ENCODE peak calls at places on chromosomes 4 and X, in four cellular contexts. Z is ovary, M is HCT116, Q is endothelial cell of umbilical vein. W is an unnamed sample.

GRCh38 chrX:153469811-153470410 is 465 bp downstream of the HAUS7 start:
- DNase-seq in Z (no peak), M (no peak), Q (peak; percentile 32), W (no peak)

GRCh38 chrX:83508006-83508405 is at the start of gene POU3F4:
- DNase-seq in Z (peak; percentile 14), M (no peak), Q (no peak), W (no peak)

GRCh38 chr4:153676984-153677383 is 7.1 kb upstream of the TLR2 start:
- DNase-seq in Z (no peak), M (peak; percentile 19), Q (peak; percentile 86), W (no peak)

GRCh38 chr4:81562093-81562492 is 90.4 kb upstream of the RASGEF1B start:
- DNase-seq in Z (no peak), M (no peak), Q (no peak), W (no peak)

GRCh38 chr4:104901438-104901837 is 245.2 kb upstream of the TET2 start:
- DNase-seq in Z (no peak), M (peak; percentile 3), Q (no peak), W (no peak)

GRCh38 chr4:8182858-8183725 is 16.0 kb upstream of the SH3TC1 start:
- DNase-seq in Z (peak; percentile 47), M (peak; percentile 23), Q (peak; percentile 76), W (peak; percentile 90)

GRCh38 chr4:25484243-25484721 is 107.2 kb downstream of the ANAPC4 start:
- DNase-seq in Z (no peak), M (no peak), Q (no peak), W (no peak)

GRCh38 chr4:187179086-187180070 is 455.7 kb upstream of the FAT1 start:
- DNase-seq in Z (no peak), M (no peak), Q (no peak), W (no peak)

GRCh38 chrX:11381464-11381863 is 88.3 kb downstream of the AMELX start:
- DNase-seq in Z (peak; percentile 23), M (peak; percentile 24), Q (peak; percentile 74), W (no peak)

GRCh38 chr4:102321260-102321991 is 23.9 kb downstream of the SLC39A8 start:
- DNase-seq in Z (no peak), M (no peak), Q (no peak), W (no peak)

GRCh38 chrX:110723844-110724243 is 71.8 kb downstream of the CHRDL1 start:
- DNase-seq in Z (no peak), M (no peak), Q (no peak), W (no peak)

GRCh38 chrX:149630681-149631292 is 805 bp downstream of the TMEM185A start:
- DNase-seq in Z (no peak), M (no peak), Q (peak; percentile 58), W (no peak)

GRCh38 chr4:8343051-8343966 is 73.8 kb downstream of the HTRA3 start:
- DNase-seq in Z (peak; percentile 62), M (no peak), Q (no peak), W (no peak)

GRCh38 chrX:2631743-2632532 is 59.2 kb upstream of the CD99 start:
- DNase-seq in Z (no peak), M (no peak), Q (no peak), W (no peak)

GRCh38 chr4:4386736-4387392 is at the start of gene NSG1:
- DNase-seq in Z (peak; percentile 62), M (no peak), Q (no peak), W (no peak)

GRCh38 chr4:94650129-94650495 is 107.6 kb upstream of the BMPR1B start:
- DNase-seq in Z (no peak), M (no peak), Q (peak; percentile 46), W (no peak)

GRCh38 chr4:11565899-11566298 is 137.2 kb upstream of the HS3ST1 start:
- DNase-seq in Z (no peak), M (no peak), Q (no peak), W (no peak)

GRCh38 chr4:8912506-8912905 is 40.9 kb upstream of the HMX1 start:
- DNase-seq in Z (peak; percentile 2), M (no peak), Q (no peak), W (peak; percentile 8)

GRCh38 chr4:112234952-112235609 is 3.5 kb downstream of the AP1AR start:
- DNase-seq in Z (peak; percentile 46), M (peak; percentile 63), Q (peak; percentile 87), W (peak; percentile 66)

GRCh38 chr4:13524504-13525243 is 19.6 kb downstream of the NKX3-2 start:
- DNase-seq in Z (no peak), M (no peak), Q (no peak), W (no peak)

GRCh38 chr4:41646862-41647261 is 101.7 kb downstream of the PHOX2B start:
- DNase-seq in Z (no peak), M (no peak), Q (no peak), W (no peak)

GRCh38 chrX:118736394-118737010 is 9.1 kb downstream of the IL13RA1 start:
- DNase-seq in Z (no peak), M (no peak), Q (no peak), W (no peak)

GRCh38 chr4:8289151-8289750 is 19.7 kb downstream of the HTRA3 start:
- DNase-seq in Z (peak; percentile 9), M (no peak), Q (no peak), W (no peak)

GRCh38 chrX:119067023-119067739 is 5.6 kb upstream of the CT47C1 start:
- DNase-seq in Z (peak; percentile 42), M (peak; percentile 26), Q (peak; percentile 64), W (peak; percentile 48)

GRCh38 chr4:138461065-138461464 is 218.9 kb upstream of the SLC7A11 start:
- DNase-seq in Z (no peak), M (no peak), Q (no peak), W (no peak)

GRCh38 chr4:41611881-41612871 is 74.2 kb downstream of the LIMCH1 start:
- DNase-seq in Z (peak; percentile 43), M (no peak), Q (peak; percentile 70), W (peak; percentile 76)

GRCh38 chr4:174461438-174462106 is 60.7 kb downstream of the HPGD start:
- DNase-seq in Z (no peak), M (no peak), Q (no peak), W (no peak)

GRCh38 chrX:150544222-150544787 is 24.1 kb upstream of the MTM1 start:
- DNase-seq in Z (no peak), M (no peak), Q (no peak), W (no peak)

GRCh38 chrX:29295987-29296680 is 708.9 kb downstream of the IL1RAPL1 start:
- DNase-seq in Z (no peak), M (no peak), Q (peak; percentile 23), W (no peak)

GRCh38 chrX:134525086-134525792 is 65.3 kb downstream of the HPRT1 start:
- DNase-seq in Z (no peak), M (peak; percentile 21), Q (peak; percentile 78), W (no peak)

GRCh38 chr4:56330691-56331090 is 56.6 kb downstream of the AASDH start:
- DNase-seq in Z (no peak), M (no peak), Q (no peak), W (no peak)

GRCh38 chrX:97158270-97158669 is 274.6 kb downstream of the RPA4 start:
- DNase-seq in Z (no peak), M (no peak), Q (no peak), W (no peak)

GRCh38 chrX:97155809-97156208 is 272.1 kb downstream of the RPA4 start:
- DNase-seq in Z (no peak), M (no peak), Q (no peak), W (no peak)

GRCh38 chrX:97159916-97160800 is 276.4 kb downstream of the RPA4 start:
- DNase-seq in Z (no peak), M (no peak), Q (no peak), W (no peak)
- H3K4me3 ChIP-seq in Z (no peak overlapping the region), M (no peak overlapping the region), Q (no peak overlapping the region), W (no peak overlapping the region)

GRCh38 chrX:65697173-65697572 is 29.7 kb downstream of the MSN start:
- DNase-seq in Z (no peak), M (no peak), Q (no peak), W (no peak)

GRCh38 chrX:65702956-65703355 is 35.5 kb downstream of the MSN start:
- DNase-seq in Z (no peak), M (no peak), Q (no peak), W (no peak)

GRCh38 chrX:65695849-65696248 is 28.4 kb downstream of the MSN start:
- DNase-seq in Z (no peak), M (no peak), Q (no peak), W (no peak)

GRCh38 chrX:65696613-65697012 is 29.2 kb downstream of the MSN start:
- DNase-seq in Z (no peak), M (no peak), Q (no peak), W (no peak)

GRCh38 chrX:65697915-65698796 is 30.7 kb downstream of the MSN start:
- DNase-seq in Z (no peak), M (no peak), Q (peak; percentile 55), W (peak; percentile 79)
- TF ChIP-seq POLR2A in Z (no peak), M (no peak), Q (no peak), W (no peak)

GRCh38 chrX:71056857-71057256 is 11.3 kb downstream of the SNX12 start:
- DNase-seq in Z (no peak), M (no peak), Q (no peak), W (no peak)
- H3K27me3 ChIP-seq in Z (no peaks in the 10 kb centered on the region), M (no peaks in the 10 kb centered on the region), Q (no peaks in the 10 kb centered on the region), W (no peaks in the 10 kb centered on the region)

DNA sequence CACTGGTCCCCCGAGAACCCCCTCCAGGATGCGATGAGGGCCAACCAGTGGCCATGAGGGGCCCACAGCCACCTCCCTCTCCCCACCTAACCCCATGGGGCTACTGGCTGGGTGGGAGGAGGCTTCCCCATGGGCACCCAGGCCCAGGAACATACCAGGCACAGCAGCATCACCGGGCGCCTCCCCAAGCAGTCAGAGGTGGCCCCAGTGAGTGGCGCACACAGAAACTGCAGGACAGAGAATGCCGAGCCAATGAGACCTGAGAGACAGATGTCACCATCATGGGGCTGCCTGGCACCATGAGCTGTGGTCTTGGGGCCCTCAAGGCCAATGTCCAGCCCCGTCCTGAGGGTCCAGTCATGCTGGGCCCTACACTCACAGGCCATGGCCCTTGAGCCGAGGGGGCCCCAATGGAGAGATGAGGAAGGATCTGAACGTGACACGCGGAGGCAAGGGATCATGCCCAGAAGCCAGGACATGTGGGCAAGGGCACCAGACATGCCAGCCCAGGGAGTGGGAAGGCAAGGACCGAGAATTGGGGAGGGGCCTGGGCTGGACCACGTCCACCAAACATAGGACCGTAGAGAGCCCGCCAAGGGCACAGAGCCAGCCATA is 30.1 kb downstream of the NOP14 start:
- DNase-seq in Z (no peak), M (no peak), Q (no peak), W (peak; percentile 61)
- H3K4me3 ChIP-seq in Z (peak overlapping the region; percentile 96), M (peak overlapping the region; percentile 95), Q (peak overlapping the region; percentile 57), W (peak overlapping the region; percentile 88)

GRCh38 chrX:10158279-10158939 is 1.6 kb downstream of the CLCN4 start:
- DNase-seq in Z (peak; percentile 27), M (no peak), Q (peak; percentile 37), W (no peak)
- TF ChIP-seq POLR2A in Z (no peak), M (no peak), Q (no peak), W (no peak)

GRCh38 chr4:82809614-82810013 is 11.0 kb upstream of the SCD5 start:
- DNase-seq in Z (no peak), M (no peak), Q (no peak), W (no peak)
- H3K27me3 ChIP-seq in Z (no peaks in the 10 kb centered on the region), M (no peaks in the 10 kb centered on the region), Q (no peaks in the 10 kb centered on the region), W (no peaks in the 10 kb centered on the region)

GRCh38 chrX:39691724-39692123 is 406.0 kb downstream of the BCOR start:
- DNase-seq in Z (no peak), M (no peak), Q (no peak), W (no peak)

GRCh38 chrX:39689374-39690104 is 408.2 kb downstream of the BCOR start:
- DNase-seq in Z (no peak), M (no peak), Q (no peak), W (no peak)

GRCh38 chrX:39688576-39689373 is 409.0 kb downstream of the BCOR start:
- DNase-seq in Z (peak; percentile 70), M (no peak), Q (peak; percentile 18), W (peak; percentile 80)

GRCh38 chrX:39690541-39691415 is 407.0 kb downstream of the BCOR start:
- DNase-seq in Z (no peak), M (no peak), Q (no peak), W (no peak)

GRCh38 chrX:39688219-39688575 is 409.6 kb downstream of the BCOR start:
- DNase-seq in Z (no peak), M (no peak), Q (no peak), W (no peak)
- H3K4me3 ChIP-seq in Z (peak overlapping the region; percentile 43), M (peak overlapping the region; percentile 11), Q (no peak overlapping the region), W (peak overlapping the region; percentile 57)

W was measured in heart left ventricle.